ENCODE peak calls at places on chromosomes 2 and 18, in ten cellular contexts. J is colonic mucosa; A is cardiac muscle cell; O is endothelial cell of umbilical vein; F is breast epithelium; U is naive thymus-derived CD4-positive, alpha-beta T cell; Z is aorta; M is psoas muscle; T is heart right ventricle; B is left lung. L is an unnamed sample.

GRCh38 chr2:239357954-239358754 is 42.7 kb downstream of the HDAC4 start:
- DNase-seq in F (no peak), B (no peak), A (no peak), Z (peak; percentile 40), M (no peak), T (no peak), U (no peak), J (no peak), O (no peak), L (no peak)

GRCh38 chr18:45724591-45724990 is 610 bp downstream of the SLC14A1 start:
- DNase-seq in U (no peak), B (no peak), Z (no peak), O (no peak), A (no peak), F (no peak), M (no peak), T (no peak), J (no peak), L (no peak)

GRCh38 chr2:129888896-129889295 is 90.6 kb upstream of the RAB6C start:
- DNase-seq in B (no peak), F (no peak), M (no peak), T (no peak), A (peak; percentile 38), O (no peak), U (no peak), J (no peak), Z (no peak), L (no peak)

GRCh38 chr2:30475542-30475941 is 28.5 kb downstream of the LCLAT1 start:
- DNase-seq in F (no peak), B (no peak), M (no peak), A (no peak), U (peak; percentile 12), T (no peak), O (no peak), Z (no peak), J (no peak), L (no peak)

GRCh38 chr18:32446780-32447179 is 23.9 kb downstream of the GAREM1 start:
- DNase-seq in F (no peak), A (no peak), O (no peak), T (no peak), Z (no peak), B (no peak), U (no peak), M (no peak), J (no peak), L (no peak)

GRCh38 chr2:155997538-155997937 is 335.0 kb downstream of the NR4A2 start:
- DNase-seq in B (no peak), Z (no peak), J (no peak), O (no peak), F (no peak), U (no peak), A (no peak), M (no peak), T (no peak), L (no peak)

GRCh38 chr18:34866739-34867138 is 156.6 kb downstream of the DTNA start:
- DNase-seq in F (no peak), U (no peak), T (no peak), B (no peak), A (peak; percentile 28), J (no peak), Z (no peak), O (peak; percentile 21), M (no peak), L (no peak)

GRCh38 chr2:71812736-71813135 is 334.9 kb downstream of the CYP26B1 start:
- DNase-seq in M (no peak), Z (no peak), J (no peak), B (no peak), A (no peak), U (no peak), O (no peak), T (no peak), F (no peak), L (no peak)

GRCh38 chr2:239824051-239824694 is 201.0 kb downstream of the NDUFA10 start:
- DNase-seq in O (no peak), F (peak; percentile 53), A (peak; percentile 6), B (peak; percentile 12), M (no peak), Z (peak; percentile 51), U (no peak), J (peak; percentile 18), T (no peak), L (no peak)

GRCh38 chr2:233183869-233184418 is 67.5 kb upstream of the ATG16L1 start:
- DNase-seq in A (no peak), J (no peak), O (no peak), U (no peak), B (no peak), F (no peak), Z (no peak), T (no peak), M (no peak), L (no peak)

GRCh38 chr18:64566461-64566860 is 417.6 kb upstream of the LINC00305 start:
- DNase-seq in B (no peak), U (no peak), M (no peak), A (no peak), J (no peak), F (no peak), T (no peak), Z (no peak), O (no peak), L (no peak)

GRCh38 chr18:50847192-50847591 is 27.4 kb upstream of the MRO start:
- DNase-seq in M (no peak), T (no peak), U (no peak), Z (no peak), J (no peak), F (no peak), O (no peak), B (no peak), A (peak; percentile 60), L (no peak)

GRCh38 chr2:27961997-27962396 is 71.5 kb downstream of the BABAM2 start:
- DNase-seq in Z (no peak), J (no peak), F (no peak), T (no peak), B (no peak), A (peak; percentile 44), U (no peak), O (no peak), M (no peak), L (no peak)

GRCh38 chr2:160010361-160011145 is 51.9 kb downstream of the PLA2R1 start:
- DNase-seq in Z (no peak), A (no peak), M (no peak), J (no peak), O (no peak), T (no peak), U (no peak), F (no peak), B (no peak), L (no peak)

DNA sequence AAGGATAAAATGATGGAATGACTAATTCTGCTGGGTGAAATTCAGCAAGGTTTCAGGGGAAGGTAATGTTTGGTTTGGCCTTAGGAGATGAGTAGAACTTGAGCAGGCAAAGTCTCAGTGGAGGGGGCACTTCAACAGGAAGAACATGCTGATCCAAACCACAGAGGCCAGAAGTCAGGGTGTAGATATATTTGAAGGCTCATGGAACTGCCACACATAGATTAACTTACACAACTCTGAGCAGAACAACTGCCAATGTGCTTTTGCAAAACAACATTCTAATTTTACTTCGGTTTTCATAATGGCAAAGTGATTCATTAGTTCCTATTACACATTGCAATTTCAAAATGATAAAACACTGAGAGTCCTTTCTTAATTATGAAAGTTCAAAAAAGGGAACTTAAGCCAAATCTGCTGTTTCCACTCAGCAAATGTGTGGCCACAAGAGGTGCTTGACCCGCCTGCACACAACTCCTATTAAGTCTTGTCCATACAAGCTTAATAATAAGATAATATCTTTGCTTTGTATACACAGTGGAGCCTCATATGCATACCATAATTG is 284.8 kb downstream of the MREG start:
- DNase-seq in F (no peak), O (peak; percentile 61), T (no peak), B (peak; percentile 45), A (peak; percentile 98), Z (no peak), J (no peak), U (no peak), M (peak; percentile 12), L (no peak)
- H3K27ac ChIP-seq in F (no peak overlapping the region), O (peak overlapping the region; percentile 26), T (no peak overlapping the region), B (peak overlapping the region; percentile 28), A (no peak overlapping the region), Z (no peak overlapping the region), J (no peak overlapping the region), U (no peak overlapping the region), M (no peak overlapping the region), L (no peak overlapping the region)

GRCh38 chr18:55116855-55117254 is 157.6 kb upstream of the CCDC68 start:
- DNase-seq in F (no peak), O (no peak), A (no peak), M (no peak), J (no peak), T (no peak), B (no peak), Z (no peak), U (no peak), L (no peak)
- H3K27ac ChIP-seq in F (peak overlapping the region; percentile 61), O (no peak overlapping the region), A (no peak overlapping the region), M (no peak overlapping the region), J (no peak overlapping the region), T (peak overlapping the region; percentile 35), B (no peak overlapping the region), Z (no peak overlapping the region), U (no peak overlapping the region), L (no peak overlapping the region)

GRCh38 chr2:209817818-209818420 is 46.3 kb downstream of the UNC80 start:
- DNase-seq in M (no peak), F (no peak), Z (no peak), O (peak; percentile 61), A (no peak), J (no peak), U (no peak), T (no peak), B (no peak), L (no peak)
- H3K27ac ChIP-seq in M (no peak overlapping the region), F (no peak overlapping the region), Z (no peak overlapping the region), O (no peak overlapping the region), A (no peak overlapping the region), J (no peak overlapping the region), U (no peak overlapping the region), T (no peak overlapping the region), B (no peak overlapping the region), L (no peak overlapping the region)

GRCh38 chr18:72100465-72100864 is 443.7 kb downstream of the CBLN2 start:
- DNase-seq in T (no peak), U (no peak), J (no peak), M (no peak), A (no peak), B (no peak), O (no peak), Z (no peak), F (no peak), L (no peak)
- H3K27ac ChIP-seq in T (no peak overlapping the region), U (no peak overlapping the region), J (no peak overlapping the region), M (no peak overlapping the region), A (no peak overlapping the region), B (no peak overlapping the region), O (no peak overlapping the region), Z (no peak overlapping the region), F (no peak overlapping the region), L (no peak overlapping the region)

L was measured in caudate nucleus.